ENCODE peak calls at places on chromosomes 5 and 9, in eight cellular contexts. One of them, this sample, is unnamed.

GRCh38 chr9:37036237-37037136 is 2.4 kb upstream of the PAX5 start:
- DNase-seq in T-helper 9 cell: no peak
- DNase-seq in NCI-H1105: no peak
- DNase-seq in kidney glomerular epithelial cell: no peak
- DNase-seq in fibroblast of lung: peak
- DNase-seq in left cardiac atrium: peak
- DNase-seq in RPMI7951: peak
- DNase-seq in substantia nigra: peak
- DNase-seq in this sample: no peak

GRCh38 chr5:126508251-126508961 is 85.2 kb downstream of the GRAMD2B start:
- DNase-seq in kidney glomerular epithelial cell: no peak
- DNase-seq in fibroblast of lung: no peak
- DNase-seq in left cardiac atrium: no peak
- DNase-seq in NCI-H1105: no peak
- DNase-seq in RPMI7951: no peak
- DNase-seq in substantia nigra: no peak
- DNase-seq in T-helper 9 cell: no peak
- DNase-seq in this sample: no peak

GRCh38 chr9:138051586-138052321 is 174.2 kb downstream of the CACNA1B start:
- DNase-seq in kidney glomerular epithelial cell: no peak
- DNase-seq in RPMI7951: no peak
- DNase-seq in left cardiac atrium: no peak
- DNase-seq in substantia nigra: no peak
- DNase-seq in T-helper 9 cell: no peak
- DNase-seq in NCI-H1105: no peak
- DNase-seq in fibroblast of lung: no peak
- DNase-seq in this sample: no peak

GRCh38 chr5:61280766-61281427 is 51.2 kb upstream of the ZSWIM6 start:
- DNase-seq in left cardiac atrium: peak
- DNase-seq in substantia nigra: peak
- DNase-seq in T-helper 9 cell: no peak
- DNase-seq in NCI-H1105: peak
- DNase-seq in RPMI7951: no peak
- DNase-seq in fibroblast of lung: no peak
- DNase-seq in kidney glomerular epithelial cell: no peak
- DNase-seq in this sample: no peak

GRCh38 chr5:131795128-131795719 is 1.6 kb downstream of the FNIP1 start:
- DNase-seq in substantia nigra: no peak
- DNase-seq in fibroblast of lung: peak
- DNase-seq in T-helper 9 cell: no peak
- DNase-seq in NCI-H1105: no peak
- DNase-seq in RPMI7951: no peak
- DNase-seq in kidney glomerular epithelial cell: no peak
- DNase-seq in left cardiac atrium: no peak
- DNase-seq in this sample: no peak

GRCh38 chr5:24141046-24141445 is 503.7 kb downstream of the CDH10 start:
- DNase-seq in RPMI7951: no peak
- DNase-seq in substantia nigra: peak
- DNase-seq in kidney glomerular epithelial cell: no peak
- DNase-seq in left cardiac atrium: peak
- DNase-seq in T-helper 9 cell: no peak
- DNase-seq in fibroblast of lung: peak
- DNase-seq in NCI-H1105: no peak
- DNase-seq in this sample: no peak

GRCh38 chr9:79060726-79061125 is 511.0 kb upstream of the TLE4 start:
- DNase-seq in RPMI7951: peak
- DNase-seq in substantia nigra: no peak
- DNase-seq in left cardiac atrium: no peak
- DNase-seq in T-helper 9 cell: no peak
- DNase-seq in fibroblast of lung: no peak
- DNase-seq in kidney glomerular epithelial cell: no peak
- DNase-seq in NCI-H1105: no peak
- DNase-seq in this sample: no peak

GRCh38 chr5:164532226-164532937 is 1027.0 kb downstream of the MAT2B start:
- DNase-seq in kidney glomerular epithelial cell: no peak
- DNase-seq in left cardiac atrium: no peak
- DNase-seq in fibroblast of lung: peak
- DNase-seq in NCI-H1105: no peak
- DNase-seq in RPMI7951: no peak
- DNase-seq in T-helper 9 cell: no peak
- DNase-seq in substantia nigra: no peak
- DNase-seq in this sample: no peak

GRCh38 chr5:171736976-171737848 is 48.4 kb upstream of the SMIM23 start:
- DNase-seq in kidney glomerular epithelial cell: no peak
- DNase-seq in NCI-H1105: peak
- DNase-seq in RPMI7951: no peak
- DNase-seq in substantia nigra: no peak
- DNase-seq in T-helper 9 cell: no peak
- DNase-seq in left cardiac atrium: peak
- DNase-seq in fibroblast of lung: peak
- DNase-seq in this sample: no peak

GRCh38 chr5:12772276-12772675 is 868.0 kb upstream of the CTNND2 start:
- DNase-seq in NCI-H1105: no peak
- DNase-seq in kidney glomerular epithelial cell: no peak
- DNase-seq in T-helper 9 cell: no peak
- DNase-seq in left cardiac atrium: no peak
- DNase-seq in RPMI7951: peak
- DNase-seq in substantia nigra: no peak
- DNase-seq in fibroblast of lung: no peak
- DNase-seq in this sample: no peak

GRCh38 chr5:75507841-75508240 is 3.6 kb downstream of the CERT1 start:
- DNase-seq in substantia nigra: no peak
- DNase-seq in T-helper 9 cell: no peak
- DNase-seq in RPMI7951: no peak
- DNase-seq in NCI-H1105: no peak
- DNase-seq in fibroblast of lung: no peak
- DNase-seq in left cardiac atrium: no peak
- DNase-seq in kidney glomerular epithelial cell: no peak
- DNase-seq in this sample: no peak

GRCh38 chr9:89886281-89886700 is 281.5 kb downstream of the GADD45G start:
- DNase-seq in RPMI7951: no peak
- DNase-seq in left cardiac atrium: no peak
- DNase-seq in NCI-H1105: no peak
- DNase-seq in fibroblast of lung: no peak
- DNase-seq in kidney glomerular epithelial cell: peak
- DNase-seq in T-helper 9 cell: no peak
- DNase-seq in substantia nigra: no peak
- DNase-seq in this sample: no peak

GRCh38 chr5:171615201-171616001 is 170.2 kb upstream of the SMIM23 start:
- DNase-seq in fibroblast of lung: peak
- DNase-seq in RPMI7951: peak
- DNase-seq in T-helper 9 cell: no peak
- DNase-seq in NCI-H1105: no peak
- DNase-seq in kidney glomerular epithelial cell: no peak
- DNase-seq in substantia nigra: no peak
- DNase-seq in left cardiac atrium: no peak
- DNase-seq in this sample: no peak

GRCh38 chr9:83199240-83199639 is 136.3 kb upstream of the RASEF start:
- DNase-seq in left cardiac atrium: peak
- DNase-seq in RPMI7951: peak
- DNase-seq in fibroblast of lung: peak
- DNase-seq in T-helper 9 cell: no peak
- DNase-seq in kidney glomerular epithelial cell: peak
- DNase-seq in substantia nigra: peak
- DNase-seq in NCI-H1105: peak
- DNase-seq in this sample: peak

GRCh38 chr5:41649659-41650058 is 139.3 kb upstream of the PLCXD3 start:
- DNase-seq in kidney glomerular epithelial cell: peak
- DNase-seq in left cardiac atrium: no peak
- DNase-seq in substantia nigra: no peak
- DNase-seq in T-helper 9 cell: no peak
- DNase-seq in NCI-H1105: no peak
- DNase-seq in RPMI7951: peak
- DNase-seq in fibroblast of lung: peak
- DNase-seq in this sample: no peak

GRCh38 chr5:11607944-11608343 is 296.3 kb downstream of the CTNND2 start:
- DNase-seq in substantia nigra: no peak
- DNase-seq in left cardiac atrium: no peak
- DNase-seq in fibroblast of lung: no peak
- DNase-seq in RPMI7951: no peak
- DNase-seq in NCI-H1105: no peak
- DNase-seq in kidney glomerular epithelial cell: no peak
- DNase-seq in T-helper 9 cell: no peak
- DNase-seq in this sample: no peak

GRCh38 chr9:112308576-112308975 is 24.8 kb downstream of the PTBP3 start:
- DNase-seq in RPMI7951: no peak
- DNase-seq in NCI-H1105: peak
- DNase-seq in fibroblast of lung: peak
- DNase-seq in left cardiac atrium: no peak
- DNase-seq in kidney glomerular epithelial cell: no peak
- DNase-seq in substantia nigra: no peak
- DNase-seq in T-helper 9 cell: no peak
- DNase-seq in this sample: no peak

GRCh38 chr5:30765227-30765626 is 428.3 kb upstream of the CDH6 start:
- DNase-seq in kidney glomerular epithelial cell: peak
- DNase-seq in NCI-H1105: no peak
- DNase-seq in left cardiac atrium: no peak
- DNase-seq in T-helper 9 cell: no peak
- DNase-seq in RPMI7951: no peak
- DNase-seq in substantia nigra: no peak
- DNase-seq in fibroblast of lung: no peak
- DNase-seq in this sample: no peak

GRCh38 chr5:59126665-59127354 is 543.9 kb downstream of the RAB3C start:
- DNase-seq in substantia nigra: no peak
- DNase-seq in NCI-H1105: no peak
- DNase-seq in T-helper 9 cell: no peak
- DNase-seq in left cardiac atrium: no peak
- DNase-seq in RPMI7951: peak
- DNase-seq in kidney glomerular epithelial cell: peak
- DNase-seq in fibroblast of lung: peak
- DNase-seq in this sample: peak

GRCh38 chr5:122908108-122908507 is 62.7 kb downstream of the SNX24 start:
- DNase-seq in NCI-H1105: no peak
- DNase-seq in substantia nigra: no peak
- DNase-seq in fibroblast of lung: no peak
- DNase-seq in kidney glomerular epithelial cell: no peak
- DNase-seq in left cardiac atrium: no peak
- DNase-seq in RPMI7951: no peak
- DNase-seq in T-helper 9 cell: no peak
- DNase-seq in this sample: no peak

GRCh38 chr5:76175051-76175666 is 92.0 kb downstream of the SV2C start:
- DNase-seq in T-helper 9 cell: peak
- DNase-seq in substantia nigra: peak
- DNase-seq in fibroblast of lung: peak
- DNase-seq in kidney glomerular epithelial cell: peak
- DNase-seq in NCI-H1105: peak
- DNase-seq in RPMI7951: peak
- DNase-seq in left cardiac atrium: peak
- DNase-seq in this sample: peak

GRCh38 chr5:163306421-163306820 is 131.0 kb upstream of the CCNG1 start:
- DNase-seq in NCI-H1105: no peak
- DNase-seq in T-helper 9 cell: no peak
- DNase-seq in RPMI7951: no peak
- DNase-seq in left cardiac atrium: no peak
- DNase-seq in fibroblast of lung: peak
- DNase-seq in kidney glomerular epithelial cell: peak
- DNase-seq in substantia nigra: no peak
- DNase-seq in this sample: no peak

GRCh38 chr9:19149230-19149629 is 21.9 kb upstream of the PLIN2 start:
- DNase-seq in RPMI7951: peak
- DNase-seq in substantia nigra: no peak
- DNase-seq in NCI-H1105: no peak
- DNase-seq in kidney glomerular epithelial cell: no peak
- DNase-seq in left cardiac atrium: no peak
- DNase-seq in fibroblast of lung: no peak
- DNase-seq in T-helper 9 cell: no peak
- DNase-seq in this sample: peak

GRCh38 chr5:66747602-66748001 is 151.4 kb downstream of the MAST4 start:
- DNase-seq in RPMI7951: no peak
- DNase-seq in left cardiac atrium: no peak
- DNase-seq in fibroblast of lung: no peak
- DNase-seq in substantia nigra: no peak
- DNase-seq in kidney glomerular epithelial cell: no peak
- DNase-seq in T-helper 9 cell: no peak
- DNase-seq in NCI-H1105: no peak
- DNase-seq in this sample: no peak

GRCh38 chr5:139215176-139215975 is 17.2 kb upstream of the SIL1 start:
- DNase-seq in left cardiac atrium: no peak
- DNase-seq in T-helper 9 cell: no peak
- DNase-seq in NCI-H1105: no peak
- DNase-seq in substantia nigra: no peak
- DNase-seq in fibroblast of lung: no peak
- DNase-seq in RPMI7951: no peak
- DNase-seq in kidney glomerular epithelial cell: no peak
- DNase-seq in this sample: peak

GRCh38 chr9:1044643-1045042 is 5.5 kb upstream of the DMRT2 start:
- DNase-seq in NCI-H1105: no peak
- DNase-seq in RPMI7951: no peak
- DNase-seq in left cardiac atrium: no peak
- DNase-seq in fibroblast of lung: no peak
- DNase-seq in kidney glomerular epithelial cell: no peak
- DNase-seq in T-helper 9 cell: no peak
- DNase-seq in substantia nigra: no peak
- DNase-seq in this sample: no peak

GRCh38 chr5:80212171-80212667 is 43.6 kb downstream of the SERINC5 start:
- DNase-seq in left cardiac atrium: no peak
- DNase-seq in T-helper 9 cell: no peak
- DNase-seq in RPMI7951: no peak
- DNase-seq in fibroblast of lung: no peak
- DNase-seq in kidney glomerular epithelial cell: no peak
- DNase-seq in substantia nigra: no peak
- DNase-seq in NCI-H1105: no peak
- DNase-seq in this sample: no peak